ENCODE peak calls at places on chromosomes 3 and 15, in eight cellular contexts. One of them, this sample, is unnamed.

GRCh38 chr15:78167227-78167888 is 18.2 kb downstream of the IDH3A start:
- DNase-seq in epithelial cell of esophagus: no peak
- DNase-seq in hepatocyte: no peak
- DNase-seq in foreskin fibroblast: no peak
- DNase-seq in tibial artery: no peak
- DNase-seq in CD8-positive, alpha-beta T cell: no peak
- DNase-seq in colonic mucosa: peak; percentile 15
- DNase-seq in stomach: no peak
- DNase-seq in this sample: no peak

GRCh38 chr3:154095832-154096421 is 25.3 kb upstream of the ARHGEF26 start:
- DNase-seq in epithelial cell of esophagus: peak; percentile 53
- DNase-seq in hepatocyte: peak; percentile 30
- DNase-seq in foreskin fibroblast: peak; percentile 59
- DNase-seq in tibial artery: no peak
- DNase-seq in CD8-positive, alpha-beta T cell: no peak
- DNase-seq in colonic mucosa: no peak
- DNase-seq in stomach: no peak
- DNase-seq in this sample: no peak

GRCh38 chr3:46500631-46501377 is 3.0 kb downstream of the RTP3 start:
- DNase-seq in epithelial cell of esophagus: peak; percentile 16
- DNase-seq in hepatocyte: no peak
- DNase-seq in foreskin fibroblast: peak; percentile 73
- DNase-seq in tibial artery: no peak
- DNase-seq in CD8-positive, alpha-beta T cell: no peak
- DNase-seq in colonic mucosa: no peak
- DNase-seq in stomach: no peak
- DNase-seq in this sample: peak; percentile 32

GRCh38 chr3:37722477-37722876 is 139.2 kb upstream of the CTDSPL start:
- DNase-seq in epithelial cell of esophagus: no peak
- DNase-seq in hepatocyte: no peak
- DNase-seq in foreskin fibroblast: no peak
- DNase-seq in tibial artery: no peak
- DNase-seq in CD8-positive, alpha-beta T cell: no peak
- DNase-seq in colonic mucosa: no peak
- DNase-seq in stomach: no peak
- DNase-seq in this sample: no peak

GRCh38 chr3:186315581-186316354 is 46.3 kb downstream of the DGKG start:
- DNase-seq in epithelial cell of esophagus: no peak
- DNase-seq in hepatocyte: no peak
- DNase-seq in foreskin fibroblast: no peak
- DNase-seq in tibial artery: no peak
- DNase-seq in CD8-positive, alpha-beta T cell: no peak
- DNase-seq in colonic mucosa: no peak
- DNase-seq in stomach: no peak
- DNase-seq in this sample: no peak

GRCh38 chr3:177977381-177978158 is 558.7 kb upstream of the KCNMB2 start:
- DNase-seq in epithelial cell of esophagus: peak; percentile 77
- DNase-seq in hepatocyte: no peak
- DNase-seq in foreskin fibroblast: peak; percentile 92
- DNase-seq in tibial artery: no peak
- DNase-seq in CD8-positive, alpha-beta T cell: no peak
- DNase-seq in colonic mucosa: no peak
- DNase-seq in stomach: no peak
- DNase-seq in this sample: peak; percentile 37

GRCh38 chr3:146929696-146930095 is 324.6 kb upstream of the PLSCR5 start:
- DNase-seq in epithelial cell of esophagus: no peak
- DNase-seq in hepatocyte: no peak
- DNase-seq in foreskin fibroblast: peak; percentile 39
- DNase-seq in tibial artery: no peak
- DNase-seq in CD8-positive, alpha-beta T cell: no peak
- DNase-seq in colonic mucosa: no peak
- DNase-seq in stomach: no peak
- DNase-seq in this sample: peak; percentile 1

GRCh38 chr3:44914936-44915335 is 40.5 kb downstream of the TGM4 start:
- DNase-seq in epithelial cell of esophagus: peak; percentile 43
- DNase-seq in hepatocyte: peak; percentile 45
- DNase-seq in foreskin fibroblast: peak; percentile 52
- DNase-seq in tibial artery: no peak
- DNase-seq in CD8-positive, alpha-beta T cell: no peak
- DNase-seq in colonic mucosa: no peak
- DNase-seq in stomach: no peak
- DNase-seq in this sample: no peak

GRCh38 chr3:56921573-56922571 is 120.1 kb upstream of the ARHGEF3 start:
- DNase-seq in epithelial cell of esophagus: no peak
- DNase-seq in hepatocyte: peak; percentile 38
- DNase-seq in foreskin fibroblast: no peak
- DNase-seq in tibial artery: no peak
- DNase-seq in CD8-positive, alpha-beta T cell: no peak
- DNase-seq in colonic mucosa: no peak
- DNase-seq in stomach: no peak
- DNase-seq in this sample: peak; percentile 40

GRCh38 chr3:149765762-149766334 is 13.6 kb upstream of the COMMD2 start:
- DNase-seq in epithelial cell of esophagus: peak; percentile 40
- DNase-seq in hepatocyte: peak; percentile 37
- DNase-seq in foreskin fibroblast: peak; percentile 68
- DNase-seq in tibial artery: no peak
- DNase-seq in CD8-positive, alpha-beta T cell: no peak
- DNase-seq in colonic mucosa: no peak
- DNase-seq in stomach: no peak
- DNase-seq in this sample: no peak
- TF ChIP-seq CTCF in epithelial cell of esophagus: peak; percentile 55
- TF ChIP-seq CTCF in hepatocyte: peak; percentile 64
- TF ChIP-seq CTCF in foreskin fibroblast: peak; percentile 59
- TF ChIP-seq CTCF in tibial artery: peak; percentile 42
- TF ChIP-seq CTCF in CD8-positive, alpha-beta T cell: no peak
- TF ChIP-seq CTCF in colonic mucosa: peak; percentile 16
- TF ChIP-seq CTCF in stomach: no peak
- TF ChIP-seq CTCF in this sample: peak; percentile 70

GRCh38 chr3:126355251-126355650 is 2.0 kb downstream of the KLF15 start:
- DNase-seq in epithelial cell of esophagus: no peak
- DNase-seq in hepatocyte: no peak
- DNase-seq in foreskin fibroblast: no peak
- DNase-seq in tibial artery: peak; percentile 51
- DNase-seq in CD8-positive, alpha-beta T cell: no peak
- DNase-seq in colonic mucosa: no peak
- DNase-seq in stomach: no peak
- DNase-seq in this sample: no peak
- H3K4me3 ChIP-seq in epithelial cell of esophagus: no peak overlapping the region
- H3K4me3 ChIP-seq in hepatocyte: no peak overlapping the region
- H3K4me3 ChIP-seq in foreskin fibroblast: no peak overlapping the region
- H3K4me3 ChIP-seq in tibial artery: peak overlapping the region; percentile 60
- H3K4me3 ChIP-seq in CD8-positive, alpha-beta T cell: no peak overlapping the region
- H3K4me3 ChIP-seq in colonic mucosa: no peak overlapping the region
- H3K4me3 ChIP-seq in stomach: peak overlapping the region; percentile 83
- H3K4me3 ChIP-seq in this sample: no peak overlapping the region

GRCh38 chr3:28228623-28229022 is 12.8 kb upstream of the CMC1 start:
- DNase-seq in epithelial cell of esophagus: no peak
- DNase-seq in hepatocyte: no peak
- DNase-seq in foreskin fibroblast: no peak
- DNase-seq in tibial artery: no peak
- DNase-seq in CD8-positive, alpha-beta T cell: no peak
- DNase-seq in colonic mucosa: no peak
- DNase-seq in stomach: no peak
- DNase-seq in this sample: no peak
- TF ChIP-seq CTCF in epithelial cell of esophagus: no peak
- TF ChIP-seq CTCF in hepatocyte: no peak
- TF ChIP-seq CTCF in foreskin fibroblast: no peak
- TF ChIP-seq CTCF in tibial artery: no peak
- TF ChIP-seq CTCF in CD8-positive, alpha-beta T cell: no peak
- TF ChIP-seq CTCF in colonic mucosa: no peak
- TF ChIP-seq CTCF in stomach: no peak
- TF ChIP-seq CTCF in this sample: no peak

GRCh38 chr15:45522931-45523331 is 376 bp upstream of the SLC30A4 start:
- DNase-seq in epithelial cell of esophagus: peak; percentile 24
- DNase-seq in hepatocyte: no peak
- DNase-seq in foreskin fibroblast: peak; percentile 67
- DNase-seq in tibial artery: no peak
- DNase-seq in CD8-positive, alpha-beta T cell: no peak
- DNase-seq in colonic mucosa: no peak
- DNase-seq in stomach: no peak
- DNase-seq in this sample: no peak
- H3K4me3 ChIP-seq in epithelial cell of esophagus: peak overlapping the region; percentile 44
- H3K4me3 ChIP-seq in hepatocyte: peak overlapping the region; percentile 62
- H3K4me3 ChIP-seq in foreskin fibroblast: peak overlapping the region; percentile 91
- H3K4me3 ChIP-seq in tibial artery: peak overlapping the region; percentile 92
- H3K4me3 ChIP-seq in CD8-positive, alpha-beta T cell: peak overlapping the region; percentile 71
- H3K4me3 ChIP-seq in colonic mucosa: peak overlapping the region; percentile 66
- H3K4me3 ChIP-seq in stomach: peak overlapping the region; percentile 89
- H3K4me3 ChIP-seq in this sample: peak overlapping the region; percentile 60

GRCh38 chr15:56739474-56739873 is 6.2 kb upstream of the ZNF280D start:
- DNase-seq in epithelial cell of esophagus: no peak
- DNase-seq in hepatocyte: no peak
- DNase-seq in foreskin fibroblast: no peak
- DNase-seq in tibial artery: no peak
- DNase-seq in CD8-positive, alpha-beta T cell: no peak
- DNase-seq in colonic mucosa: no peak
- DNase-seq in stomach: no peak
- DNase-seq in this sample: no peak
- TF ChIP-seq CTCF in epithelial cell of esophagus: no peak
- TF ChIP-seq CTCF in hepatocyte: no peak
- TF ChIP-seq CTCF in foreskin fibroblast: no peak
- TF ChIP-seq CTCF in tibial artery: no peak
- TF ChIP-seq CTCF in CD8-positive, alpha-beta T cell: no peak
- TF ChIP-seq CTCF in colonic mucosa: no peak
- TF ChIP-seq CTCF in stomach: no peak
- TF ChIP-seq CTCF in this sample: no peak